ENCODE peak calls at places on chromosomes 11 and 22, in nine cellular contexts. F is adrenal gland; K is uterus; D is AG04450; N is thoracic aorta; W is CD4-positive, alpha-beta T cell; A is left ventricle myocardium inferior; G is psoas muscle; X is GM23338. R is an unnamed sample.

GRCh38 chr11:90332415-90332814 is 109.6 kb upstream of the CHORDC1 start:
- DNase-seq in F (no peak), K (no peak), D (no peak), N (no peak), W (no peak), A (no peak), G (no peak), X (no peak), R (no peak)

GRCh38 chr11:69497221-69497787 is 15.8 kb downstream of the LINC01488 start:
- DNase-seq in F (peak; percentile 76), K (peak; percentile 56), D (peak; percentile 90), N (peak; percentile 41), W (no peak), A (peak; percentile 89), G (peak; percentile 86), X (peak; percentile 49), R (peak; percentile 22)

GRCh38 chr11:494761-495536 is 12.1 kb downstream of the RNH1 start:
- DNase-seq in F (no peak), K (no peak), D (no peak), N (no peak), W (no peak), A (no peak), G (peak; percentile 57), X (no peak), R (no peak)

GRCh38 chr11:120239713-120240640 is at the start of gene POU2F3:
- DNase-seq in F (no peak), K (no peak), D (no peak), N (no peak), W (no peak), A (no peak), G (peak; percentile 34), X (peak; percentile 70), R (no peak)

GRCh38 chr22:47176573-47177333 is 414.3 kb downstream of the TBC1D22A start:
- DNase-seq in F (no peak), K (peak; percentile 10), D (no peak), N (no peak), W (no peak), A (no peak), G (peak; percentile 47), X (no peak), R (no peak)

GRCh38 chr11:82823635-82824614 is 76.3 kb downstream of the PRCP start:
- DNase-seq in F (no peak), K (no peak), D (no peak), N (no peak), W (no peak), A (no peak), G (no peak), X (no peak), R (no peak)

GRCh38 chr22:46825145-46825544 is 62.7 kb downstream of the TBC1D22A start:
- DNase-seq in F (no peak), K (no peak), D (no peak), N (no peak), W (no peak), A (no peak), G (no peak), X (no peak), R (no peak)

GRCh38 chr11:95453616-95454118 is 222.7 kb upstream of the SESN3 start:
- DNase-seq in F (no peak), K (no peak), D (no peak), N (peak; percentile 33), W (no peak), A (peak; percentile 61), G (no peak), X (no peak), R (no peak)

GRCh38 chr22:37817705-37818311 is 5.4 kb upstream of the GALR3 start:
- DNase-seq in F (peak; percentile 87), K (peak; percentile 89), D (no peak), N (no peak), W (peak; percentile 81), A (peak; percentile 82), G (peak; percentile 91), X (peak; percentile 90), R (peak; percentile 74)

GRCh38 chr11:44755553-44756505 is 29.1 kb downstream of the TSPAN18 start:
- DNase-seq in F (peak; percentile 83), K (peak; percentile 72), D (no peak), N (no peak), W (no peak), A (no peak), G (no peak), X (no peak), R (no peak)

GRCh38 chr22:43476341-43476740 is 64.5 kb downstream of the MPPED1 start:
- DNase-seq in F (no peak), K (no peak), D (no peak), N (no peak), W (no peak), A (no peak), G (no peak), X (peak; percentile 49), R (peak; percentile 18)
- TF ChIP-seq CTCF in F (no peak), K (no peak), D (no peak), N (no peak), W (no peak), A (no peak), G (no peak), X (peak; percentile 59), R (peak; percentile 27)

DNA sequence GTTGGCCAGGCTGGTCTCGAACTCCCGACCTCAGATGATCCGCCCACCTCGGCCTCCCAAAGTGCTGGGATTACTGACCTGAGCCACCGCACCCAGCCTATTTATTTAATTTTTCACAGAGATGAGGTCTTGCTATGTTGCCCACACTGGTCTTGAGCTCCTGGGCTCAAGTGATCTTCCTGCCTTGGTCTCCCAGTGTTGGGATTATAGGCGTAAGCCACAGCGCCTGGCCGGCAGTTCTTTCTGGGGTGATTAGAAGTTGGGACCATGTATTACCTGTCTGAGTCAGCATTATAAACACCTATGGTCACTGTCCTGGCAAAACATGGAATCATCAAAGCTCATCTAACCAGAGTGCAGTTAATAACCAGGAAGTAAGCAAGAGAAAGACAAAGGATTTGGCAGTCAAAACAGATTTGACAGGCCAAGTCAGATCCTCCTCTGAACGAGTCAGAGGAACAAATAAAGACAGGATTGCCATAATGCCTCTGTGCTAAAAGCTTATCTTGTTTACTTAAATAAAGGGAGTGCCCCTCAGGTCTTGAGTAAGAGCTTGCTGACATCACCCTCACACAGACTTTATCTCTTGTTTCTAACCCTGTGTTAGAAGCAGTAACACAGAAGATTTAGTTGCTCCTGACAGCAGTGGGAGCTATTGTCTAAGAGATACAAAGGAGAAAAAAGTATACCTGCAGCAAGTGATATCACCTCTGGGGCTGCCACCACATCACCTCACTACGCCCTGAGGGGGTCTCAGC is 3.7 kb downstream of the SERPIND1 start:
- DNase-seq in F (peak; percentile 48), K (peak; percentile 36), D (peak; percentile 81), N (no peak), W (no peak), A (no peak), G (no peak), X (no peak), R (peak; percentile 78)
- TF ChIP-seq CTCF in F (no peak), K (no peak), D (peak; percentile 20), N (no peak), W (no peak), A (no peak), G (no peak), X (no peak), R (no peak)

DNA sequence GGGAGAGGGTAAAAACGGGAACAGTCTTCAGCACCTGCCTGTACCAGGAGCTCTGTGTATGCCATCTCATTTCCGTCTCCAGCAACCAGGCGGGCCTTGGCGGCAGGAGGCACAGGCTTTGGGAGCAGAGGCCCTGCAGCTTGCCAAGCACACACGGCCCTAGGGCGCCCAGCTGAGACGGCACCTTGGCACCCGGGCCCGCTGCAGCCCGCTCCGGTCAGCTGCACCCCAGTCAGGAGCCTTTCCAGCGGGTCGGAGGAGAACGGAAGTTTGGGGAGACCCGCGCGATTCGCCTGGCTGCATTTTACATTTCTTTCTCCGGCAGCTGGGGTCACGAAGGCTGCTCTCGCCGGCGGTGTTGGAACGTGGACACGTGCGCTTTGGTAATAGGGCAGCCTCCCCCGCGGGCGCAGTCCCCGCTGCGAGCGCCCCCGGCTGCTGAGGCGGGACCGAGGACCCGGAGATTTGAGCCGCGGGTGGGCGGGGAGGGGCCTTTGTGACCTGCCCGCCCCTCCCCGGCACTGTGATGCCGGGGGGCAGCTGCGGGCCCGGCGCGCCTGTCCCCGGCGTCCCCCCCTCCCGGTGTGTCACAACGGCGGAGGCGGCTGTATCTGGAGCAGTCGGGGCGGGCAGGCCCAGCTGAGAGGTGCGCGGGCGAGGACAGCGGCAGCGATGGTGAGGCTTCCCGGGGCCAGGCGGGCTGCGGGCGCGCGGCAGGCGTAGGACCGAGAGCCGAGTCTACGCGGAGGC is at the start of gene TUBA8:
- DNase-seq in F (peak; percentile 53), K (peak; percentile 56), D (no peak), N (peak; percentile 10), W (peak; percentile 11), A (peak; percentile 65), G (peak; percentile 89), X (peak; percentile 76), R (peak; percentile 77)
- TF ChIP-seq CTCF in F (no peak), K (no peak), D (no peak), N (no peak), W (no peak), A (no peak), G (no peak), X (no peak), R (no peak)

GRCh38 chr11:111419181-111419580 is 40.1 kb upstream of the POU2AF1 start:
- DNase-seq in F (no peak), K (no peak), D (no peak), N (no peak), W (no peak), A (no peak), G (no peak), X (no peak), R (no peak)

GRCh38 chr11:111421251-111421650 is 42.2 kb upstream of the POU2AF1 start:
- DNase-seq in F (no peak), K (no peak), D (no peak), N (no peak), W (no peak), A (no peak), G (no peak), X (no peak), R (no peak)

GRCh38 chr11:111423250-111423615 is 44.2 kb upstream of the POU2AF1 start:
- DNase-seq in F (no peak), K (no peak), D (no peak), N (no peak), W (no peak), A (no peak), G (no peak), X (no peak), R (no peak)

GRCh38 chr11:111419641-111420327 is 40.7 kb upstream of the POU2AF1 start:
- DNase-seq in F (no peak), K (no peak), D (no peak), N (peak; percentile 19), W (no peak), A (no peak), G (peak; percentile 71), X (no peak), R (no peak)

DNA sequence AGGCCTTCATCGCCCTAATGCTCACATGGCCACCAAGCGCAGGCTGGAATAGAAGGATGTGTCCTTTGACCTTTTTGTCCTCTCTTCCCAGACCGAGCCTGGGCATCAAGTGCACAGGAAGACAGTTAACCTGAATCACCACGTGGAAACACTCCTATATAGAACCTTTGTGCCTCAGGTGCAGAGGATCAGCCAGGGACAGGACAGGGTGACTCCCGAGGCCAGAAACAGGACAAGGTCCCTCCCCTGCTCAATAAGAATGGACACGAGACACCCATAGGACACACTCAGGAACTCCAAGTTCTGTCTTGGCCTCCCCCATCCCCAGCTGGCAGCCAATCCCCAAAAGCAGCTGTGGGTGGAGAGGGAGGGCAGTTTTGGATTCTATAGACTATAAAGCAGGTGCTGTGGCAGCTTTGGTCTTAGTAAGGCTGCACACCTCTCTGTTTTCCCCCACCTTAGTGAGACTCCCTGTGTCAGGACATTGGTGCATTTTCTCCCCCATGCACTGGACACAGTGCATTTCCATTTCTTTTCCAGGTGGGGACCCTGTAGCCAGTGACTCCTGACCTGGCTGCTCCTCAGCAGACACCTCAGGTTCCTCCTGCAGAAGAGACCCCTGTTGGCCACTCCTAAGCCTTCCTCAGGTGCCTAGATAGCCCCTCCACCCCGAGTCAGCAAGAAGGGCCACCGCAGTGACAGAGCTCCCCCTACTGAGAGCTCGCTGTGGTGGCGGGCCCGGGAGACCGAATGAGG is 43.6 kb upstream of the POU2AF1 start:
- DNase-seq in F (peak; percentile 62), K (peak; percentile 58), D (no peak), N (no peak), W (peak; percentile 30), A (peak; percentile 32), G (peak; percentile 68), X (peak; percentile 90), R (peak; percentile 73)
- TF ChIP-seq CTCF in F (peak; percentile 58), K (peak; percentile 55), D (peak; percentile 83), N (peak; percentile 76), W (peak; percentile 66), A (peak; percentile 80), G (peak; percentile 66), X (peak; percentile 100), R (peak; percentile 96)